ENCODE peak calls at places on chromosomes 16 and 17, in four cellular contexts. One of them, this sample, is unnamed.

GRCh38 chr16:84883301-84883700 is 63.5 kb downstream of the CRISPLD2 start:
- DNase-seq in HepG2: no peak
- DNase-seq in HCT116: no peak
- DNase-seq in K562: no peak
- DNase-seq in this sample: no peak

GRCh38 chr17:40810505-40810904 is 10.7 kb upstream of the KRT28 start:
- DNase-seq in HepG2: peak
- DNase-seq in HCT116: no peak
- DNase-seq in K562: no peak
- DNase-seq in this sample: no peak

GRCh38 chr17:41666336-41666680 is 22.4 kb upstream of the EIF1 start:
- DNase-seq in HepG2: no peak
- DNase-seq in HCT116: no peak
- DNase-seq in K562: no peak
- DNase-seq in this sample: no peak

GRCh38 chr17:2708585-2709172 is 2.9 kb downstream of the CLUH start:
- DNase-seq in HepG2: no peak
- DNase-seq in HCT116: no peak
- DNase-seq in K562: no peak
- DNase-seq in this sample: no peak

GRCh38 chr16:86874141-86874540 is 295.8 kb downstream of the FOXL1 start:
- DNase-seq in HepG2: no peak
- DNase-seq in HCT116: peak
- DNase-seq in K562: peak
- DNase-seq in this sample: peak

GRCh38 chr16:31568577-31569359 is 41.1 kb downstream of the AHSP start:
- DNase-seq in HepG2: no peak
- DNase-seq in HCT116: no peak
- DNase-seq in K562: no peak
- DNase-seq in this sample: peak

GRCh38 chr16:20099375-20099774 is 25.7 kb upstream of the GPR139 start:
- DNase-seq in HepG2: no peak
- DNase-seq in HCT116: no peak
- DNase-seq in K562: no peak
- DNase-seq in this sample: no peak

GRCh38 chr17:38674013-38674748 is 576 bp downstream of the EPOP start:
- DNase-seq in HepG2: no peak
- DNase-seq in HCT116: no peak
- DNase-seq in K562: peak
- DNase-seq in this sample: no peak

GRCh38 chr17:41773190-41773588 is 13.3 kb downstream of the JUP start:
- DNase-seq in HepG2: peak
- DNase-seq in HCT116: peak
- DNase-seq in K562: peak
- DNase-seq in this sample: no peak

GRCh38 chr17:80894726-80895125 is 96.9 kb upstream of the CHMP6 start:
- DNase-seq in HepG2: no peak
- DNase-seq in HCT116: no peak
- DNase-seq in K562: no peak
- DNase-seq in this sample: no peak

GRCh38 chr17:20083460-20083859 is 74.3 kb downstream of the SPECC1 start:
- DNase-seq in HepG2: no peak
- DNase-seq in HCT116: no peak
- DNase-seq in K562: no peak
- DNase-seq in this sample: no peak

GRCh38 chr17:32551186-32551955 is 64.6 kb downstream of the CDK5R1 start:
- DNase-seq in HepG2: no peak
- DNase-seq in HCT116: no peak
- DNase-seq in K562: no peak
- DNase-seq in this sample: no peak

GRCh38 chr17:63634816-63635215 is 12.6 kb downstream of the MAP3K3 start:
- DNase-seq in HepG2: no peak
- DNase-seq in HCT116: no peak
- DNase-seq in K562: no peak
- DNase-seq in this sample: no peak

GRCh38 chr16:72285324-72285723 is 113.4 kb upstream of the PMFBP1 start:
- DNase-seq in HepG2: no peak
- DNase-seq in HCT116: no peak
- DNase-seq in K562: no peak
- DNase-seq in this sample: peak

GRCh38 chr16:88972349-88972748 is 4.7 kb downstream of the CBFA2T3 start:
- DNase-seq in HepG2: no peak
- DNase-seq in HCT116: no peak
- DNase-seq in K562: no peak
- DNase-seq in this sample: no peak

DNA sequence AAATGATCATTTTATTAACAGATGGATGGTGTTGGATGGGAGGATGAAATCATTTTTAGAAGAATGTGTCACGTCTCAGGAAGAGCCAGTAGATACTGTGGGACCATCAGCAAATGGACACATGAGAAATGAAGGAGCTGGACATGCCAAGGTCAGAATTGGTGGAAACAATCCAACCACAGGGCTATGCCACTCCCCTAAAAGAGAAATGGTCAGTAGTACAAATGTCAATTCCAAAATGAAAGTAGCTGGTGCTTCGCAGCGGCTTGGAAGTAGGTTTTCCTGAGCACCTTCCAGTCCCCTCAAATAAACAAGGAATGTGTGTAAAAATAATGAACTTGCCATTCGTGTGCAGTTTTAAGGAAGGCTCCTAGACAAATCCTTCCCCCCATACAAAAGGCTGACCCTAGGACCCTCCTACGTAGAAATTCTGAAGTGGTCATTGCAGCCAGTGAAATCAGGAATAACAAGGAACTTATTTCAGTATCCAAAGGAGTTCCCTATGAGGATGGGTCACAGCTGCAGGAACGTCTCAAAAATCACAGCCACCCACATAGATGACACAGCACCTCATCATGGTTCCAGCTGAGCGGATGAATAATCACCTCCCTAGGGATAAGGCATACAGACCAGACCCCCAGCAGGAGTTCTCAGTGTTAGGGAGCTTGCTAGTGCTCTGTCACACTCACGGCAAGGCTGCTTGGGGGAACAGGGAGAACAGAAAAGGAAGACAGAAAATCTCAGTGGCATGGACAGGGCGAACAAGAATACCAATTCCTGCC is 239.2 kb downstream of the HS3ST3A1 start:
- DNase-seq in HepG2: no peak
- DNase-seq in HCT116: no peak
- DNase-seq in K562: no peak
- DNase-seq in this sample: no peak
- TF ChIP-seq FOSL1 in HepG2: no peak
- TF ChIP-seq FOSL1 in HCT116: peak
- TF ChIP-seq FOSL1 in K562: no peak
- TF ChIP-seq FOSL1 in this sample: no peak

DNA sequence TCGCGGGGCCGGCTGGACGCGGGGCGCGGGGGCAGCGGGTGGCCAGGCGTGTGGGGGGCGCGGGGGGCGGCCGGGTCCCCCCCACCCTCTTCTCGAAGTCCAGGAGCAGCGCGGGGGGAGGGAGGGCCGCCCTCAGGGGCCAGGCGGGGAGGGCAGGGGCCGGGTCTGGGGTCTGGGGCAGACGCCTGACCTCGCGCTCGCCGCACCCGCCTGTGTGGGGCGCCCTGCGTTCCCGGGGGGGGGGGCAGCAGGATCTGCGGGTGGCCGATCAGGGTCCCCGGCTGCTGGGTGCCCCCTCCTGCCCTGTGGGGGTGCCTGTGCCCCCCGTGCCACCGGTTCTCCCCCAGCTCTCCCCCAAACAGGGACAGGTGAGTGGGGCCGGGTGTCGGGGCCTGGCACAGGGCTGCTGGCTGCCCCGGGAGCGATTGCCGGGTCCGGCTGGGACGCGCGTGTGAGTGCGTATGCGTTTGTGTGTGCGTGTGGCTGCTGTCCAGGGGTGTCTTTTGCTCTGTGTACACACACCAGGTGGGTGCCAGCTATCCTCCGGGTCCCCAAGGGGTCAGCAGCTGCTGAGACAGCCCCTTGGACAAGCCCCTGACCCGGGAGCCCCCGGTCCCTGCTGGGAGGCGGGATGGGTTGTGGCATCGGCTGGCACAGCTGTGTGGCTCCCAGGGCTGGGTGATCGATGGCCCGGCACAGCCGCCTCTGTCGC is 663 bp downstream of the PRR35 start:
- DNase-seq in HepG2: no peak
- DNase-seq in HCT116: no peak
- DNase-seq in K562: peak
- DNase-seq in this sample: no peak
- TF ChIP-seq EZH2 in HepG2: no peak
- TF ChIP-seq EZH2 in HCT116: no peak
- TF ChIP-seq EZH2 in K562: no peak
- TF ChIP-seq EZH2 in this sample: no peak

GRCh38 chr16:3780570-3780969 is 63.2 kb upstream of the TRAP1 start:
- DNase-seq in HepG2: no peak
- DNase-seq in HCT116: no peak
- DNase-seq in K562: no peak
- DNase-seq in this sample: no peak

GRCh38 chr16:3774156-3774767 is 56.9 kb upstream of the TRAP1 start:
- DNase-seq in HepG2: no peak
- DNase-seq in HCT116: no peak
- DNase-seq in K562: no peak
- DNase-seq in this sample: no peak

GRCh38 chr16:3774819-3775218 is 57.5 kb upstream of the TRAP1 start:
- DNase-seq in HepG2: no peak
- DNase-seq in HCT116: no peak
- DNase-seq in K562: no peak
- DNase-seq in this sample: no peak

GRCh38 chr16:3773663-3774062 is 56.3 kb upstream of the TRAP1 start:
- DNase-seq in HepG2: no peak
- DNase-seq in HCT116: no peak
- DNase-seq in K562: no peak
- DNase-seq in this sample: no peak

GRCh38 chr16:3776316-3776715 is 59.0 kb upstream of the TRAP1 start:
- DNase-seq in HepG2: no peak
- DNase-seq in HCT116: no peak
- DNase-seq in K562: no peak
- DNase-seq in this sample: no peak
- TF ChIP-seq FOSL1 in HepG2: no peak
- TF ChIP-seq FOSL1 in HCT116: no peak
- TF ChIP-seq FOSL1 in K562: no peak
- TF ChIP-seq FOSL1 in this sample: no peak

DNA sequence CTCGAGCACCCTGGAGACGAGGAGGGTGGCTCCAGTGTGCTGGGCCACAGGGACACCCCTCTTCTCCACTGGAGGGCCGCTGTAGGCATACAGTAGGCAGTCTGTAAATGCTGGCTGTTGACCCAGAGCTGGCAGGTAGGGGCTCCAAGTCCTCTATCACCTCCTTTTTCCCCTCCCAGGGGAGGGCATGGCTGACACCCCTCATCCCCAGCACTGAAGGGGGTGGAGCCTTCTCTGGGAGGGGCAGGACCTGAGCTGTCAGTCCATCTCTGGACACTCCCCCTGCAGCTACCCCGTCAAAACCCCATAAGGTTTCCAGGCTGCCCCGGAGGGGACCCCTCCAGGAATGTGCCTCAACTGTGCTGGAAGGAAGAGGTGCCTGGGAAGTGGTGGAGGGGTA is 2.4 kb downstream of the KCNJ12 start:
- DNase-seq in HepG2: no peak
- DNase-seq in HCT116: no peak
- DNase-seq in K562: no peak
- DNase-seq in this sample: no peak
- TF ChIP-seq EZH2 in HepG2: no peak
- TF ChIP-seq EZH2 in HCT116: no peak
- TF ChIP-seq EZH2 in K562: no peak
- TF ChIP-seq EZH2 in this sample: no peak

GRCh38 chr16:8961811-8962390 is 1.8 kb downstream of the USP7 start:
- DNase-seq in HepG2: peak
- DNase-seq in HCT116: no peak
- DNase-seq in K562: no peak
- DNase-seq in this sample: no peak
- TF ChIP-seq FOSL1 in HepG2: no peak
- TF ChIP-seq FOSL1 in HCT116: no peak
- TF ChIP-seq FOSL1 in K562: no peak
- TF ChIP-seq FOSL1 in this sample: no peak

This sample was measured in H1.